ENCODE peak calls at places on chromosomes 5 and 9, in ten cellular contexts. One of them, this sample, is unnamed.
A peak's percentile ranks its signal among the peaks of the same experiment; 100 is the strongest.

GRCh38 chr5:4419276-4419675 is 720.9 kb upstream of the ADAMTS16 start:
- DNase-seq in upper lobe of right lung: no peak
- DNase-seq in CD8-positive, alpha-beta T cell: no peak
- DNase-seq in hepatocyte: no peak
- DNase-seq in fibroblast of mammary gland: no peak
- DNase-seq in GM23248: no peak
- DNase-seq in choroid plexus epithelial cell: no peak
- DNase-seq in tibial artery: no peak
- DNase-seq in brain microvascular endothelial cell: no peak
- DNase-seq in stomach: no peak
- DNase-seq in this sample: no peak

GRCh38 chr9:119453980-119454379 is 84.7 kb upstream of the BRINP1 start:
- DNase-seq in upper lobe of right lung: no peak
- DNase-seq in CD8-positive, alpha-beta T cell: no peak
- DNase-seq in hepatocyte: no peak
- DNase-seq in fibroblast of mammary gland: peak; percentile 30
- DNase-seq in GM23248: peak; percentile 59
- DNase-seq in choroid plexus epithelial cell: no peak
- DNase-seq in tibial artery: no peak
- DNase-seq in brain microvascular endothelial cell: no peak
- DNase-seq in stomach: no peak
- DNase-seq in this sample: no peak

GRCh38 chr9:118283488-118283887 is 579.3 kb downstream of the TLR4 start:
- DNase-seq in upper lobe of right lung: no peak
- DNase-seq in CD8-positive, alpha-beta T cell: no peak
- DNase-seq in hepatocyte: no peak
- DNase-seq in fibroblast of mammary gland: no peak
- DNase-seq in GM23248: no peak
- DNase-seq in choroid plexus epithelial cell: no peak
- DNase-seq in tibial artery: no peak
- DNase-seq in brain microvascular endothelial cell: no peak
- DNase-seq in stomach: no peak
- DNase-seq in this sample: no peak

GRCh38 chr9:108297025-108297424 is 558.8 kb downstream of the ACTL7B start:
- DNase-seq in upper lobe of right lung: peak; percentile 63
- DNase-seq in CD8-positive, alpha-beta T cell: no peak
- DNase-seq in hepatocyte: no peak
- DNase-seq in fibroblast of mammary gland: peak; percentile 99
- DNase-seq in GM23248: peak; percentile 92
- DNase-seq in choroid plexus epithelial cell: peak; percentile 35
- DNase-seq in tibial artery: peak; percentile 74
- DNase-seq in brain microvascular endothelial cell: no peak
- DNase-seq in stomach: no peak
- DNase-seq in this sample: peak; percentile 48

GRCh38 chr5:57069115-57069835 is 104.6 kb upstream of the GPBP1 start:
- DNase-seq in upper lobe of right lung: no peak
- DNase-seq in CD8-positive, alpha-beta T cell: no peak
- DNase-seq in hepatocyte: peak; percentile 74
- DNase-seq in fibroblast of mammary gland: no peak
- DNase-seq in GM23248: no peak
- DNase-seq in choroid plexus epithelial cell: no peak
- DNase-seq in tibial artery: no peak
- DNase-seq in brain microvascular endothelial cell: no peak
- DNase-seq in stomach: no peak
- DNase-seq in this sample: no peak

GRCh38 chr9:121765021-121765950 is 113.9 kb downstream of the DAB2IP start:
- DNase-seq in upper lobe of right lung: no peak
- DNase-seq in CD8-positive, alpha-beta T cell: no peak
- DNase-seq in hepatocyte: peak; percentile 50
- DNase-seq in fibroblast of mammary gland: peak; percentile 59
- DNase-seq in GM23248: peak; percentile 62
- DNase-seq in choroid plexus epithelial cell: peak; percentile 34
- DNase-seq in tibial artery: peak; percentile 85
- DNase-seq in brain microvascular endothelial cell: no peak
- DNase-seq in stomach: peak; percentile 73
- DNase-seq in this sample: peak; percentile 54

GRCh38 chr5:130385619-130386018 is 481.4 kb downstream of the CHSY3 start:
- DNase-seq in upper lobe of right lung: no peak
- DNase-seq in CD8-positive, alpha-beta T cell: no peak
- DNase-seq in hepatocyte: no peak
- DNase-seq in fibroblast of mammary gland: no peak
- DNase-seq in GM23248: no peak
- DNase-seq in choroid plexus epithelial cell: no peak
- DNase-seq in tibial artery: no peak
- DNase-seq in brain microvascular endothelial cell: no peak
- DNase-seq in stomach: no peak
- DNase-seq in this sample: no peak

GRCh38 chr9:134053941-134054761 is 13.7 kb downstream of the BRD3 start:
- DNase-seq in upper lobe of right lung: no peak
- DNase-seq in CD8-positive, alpha-beta T cell: no peak
- DNase-seq in hepatocyte: no peak
- DNase-seq in fibroblast of mammary gland: no peak
- DNase-seq in GM23248: no peak
- DNase-seq in choroid plexus epithelial cell: no peak
- DNase-seq in tibial artery: no peak
- DNase-seq in brain microvascular endothelial cell: no peak
- DNase-seq in stomach: no peak
- DNase-seq in this sample: no peak

GRCh38 chr9:113912816-113913215 is 36.7 kb downstream of the ZNF618 start:
- DNase-seq in upper lobe of right lung: no peak
- DNase-seq in CD8-positive, alpha-beta T cell: no peak
- DNase-seq in hepatocyte: peak; percentile 19
- DNase-seq in fibroblast of mammary gland: peak; percentile 17
- DNase-seq in GM23248: no peak
- DNase-seq in choroid plexus epithelial cell: no peak
- DNase-seq in tibial artery: no peak
- DNase-seq in brain microvascular endothelial cell: no peak
- DNase-seq in stomach: no peak
- DNase-seq in this sample: no peak

GRCh38 chr5:176821441-176821840 is 11.1 kb downstream of the UNC5A start:
- DNase-seq in upper lobe of right lung: no peak
- DNase-seq in CD8-positive, alpha-beta T cell: no peak
- DNase-seq in hepatocyte: no peak
- DNase-seq in fibroblast of mammary gland: no peak
- DNase-seq in GM23248: no peak
- DNase-seq in choroid plexus epithelial cell: no peak
- DNase-seq in tibial artery: no peak
- DNase-seq in brain microvascular endothelial cell: no peak
- DNase-seq in stomach: no peak
- DNase-seq in this sample: no peak

GRCh38 chr5:128587275-128587674 is 49.2 kb upstream of the FBN2 start:
- DNase-seq in upper lobe of right lung: no peak
- DNase-seq in CD8-positive, alpha-beta T cell: no peak
- DNase-seq in hepatocyte: no peak
- DNase-seq in fibroblast of mammary gland: no peak
- DNase-seq in GM23248: no peak
- DNase-seq in choroid plexus epithelial cell: no peak
- DNase-seq in tibial artery: no peak
- DNase-seq in brain microvascular endothelial cell: no peak
- DNase-seq in stomach: no peak
- DNase-seq in this sample: no peak

GRCh38 chr5:60366489-60366888 is 333.5 kb downstream of the DEPDC1B start:
- DNase-seq in upper lobe of right lung: no peak
- DNase-seq in CD8-positive, alpha-beta T cell: no peak
- DNase-seq in hepatocyte: no peak
- DNase-seq in fibroblast of mammary gland: peak; percentile 21
- DNase-seq in GM23248: peak; percentile 49
- DNase-seq in choroid plexus epithelial cell: no peak
- DNase-seq in tibial artery: peak; percentile 74
- DNase-seq in brain microvascular endothelial cell: no peak
- DNase-seq in stomach: no peak
- DNase-seq in this sample: no peak

GRCh38 chr9:42378418-42378815 is 195.0 kb downstream of the SPATA31A6 start:
- DNase-seq in upper lobe of right lung: no peak
- DNase-seq in CD8-positive, alpha-beta T cell: no peak
- DNase-seq in hepatocyte: no peak
- DNase-seq in fibroblast of mammary gland: no peak
- DNase-seq in GM23248: no peak
- DNase-seq in choroid plexus epithelial cell: no peak
- DNase-seq in tibial artery: no peak
- DNase-seq in brain microvascular endothelial cell: no peak
- DNase-seq in stomach: no peak
- DNase-seq in this sample: no peak

GRCh38 chr9:27703591-27703990 is 130.3 kb upstream of the C9orf72 start:
- DNase-seq in upper lobe of right lung: no peak
- DNase-seq in CD8-positive, alpha-beta T cell: no peak
- DNase-seq in hepatocyte: no peak
- DNase-seq in fibroblast of mammary gland: no peak
- DNase-seq in GM23248: no peak
- DNase-seq in choroid plexus epithelial cell: no peak
- DNase-seq in tibial artery: no peak
- DNase-seq in brain microvascular endothelial cell: no peak
- DNase-seq in stomach: no peak
- DNase-seq in this sample: no peak

GRCh38 chr5:170301149-170301548 is 3.6 kb upstream of the LCP2 start:
- DNase-seq in upper lobe of right lung: no peak
- DNase-seq in CD8-positive, alpha-beta T cell: no peak
- DNase-seq in hepatocyte: no peak
- DNase-seq in fibroblast of mammary gland: no peak
- DNase-seq in GM23248: no peak
- DNase-seq in choroid plexus epithelial cell: no peak
- DNase-seq in tibial artery: no peak
- DNase-seq in brain microvascular endothelial cell: no peak
- DNase-seq in stomach: no peak
- DNase-seq in this sample: no peak

GRCh38 chr5:170296935-170297588 is 515 bp downstream of the LCP2 start:
- DNase-seq in upper lobe of right lung: no peak
- DNase-seq in CD8-positive, alpha-beta T cell: no peak
- DNase-seq in hepatocyte: no peak
- DNase-seq in fibroblast of mammary gland: no peak
- DNase-seq in GM23248: no peak
- DNase-seq in choroid plexus epithelial cell: no peak
- DNase-seq in tibial artery: no peak
- DNase-seq in brain microvascular endothelial cell: no peak
- DNase-seq in stomach: no peak
- DNase-seq in this sample: no peak

GRCh38 chr5:170296036-170296934 is 1.3 kb downstream of the LCP2 start:
- DNase-seq in upper lobe of right lung: no peak
- DNase-seq in CD8-positive, alpha-beta T cell: no peak
- DNase-seq in hepatocyte: no peak
- DNase-seq in fibroblast of mammary gland: no peak
- DNase-seq in GM23248: no peak
- DNase-seq in choroid plexus epithelial cell: no peak
- DNase-seq in tibial artery: no peak
- DNase-seq in brain microvascular endothelial cell: no peak
- DNase-seq in stomach: no peak
- DNase-seq in this sample: no peak

GRCh38 chr5:170300361-170301013 is 2.9 kb upstream of the LCP2 start:
- DNase-seq in upper lobe of right lung: no peak
- DNase-seq in CD8-positive, alpha-beta T cell: no peak
- DNase-seq in hepatocyte: no peak
- DNase-seq in fibroblast of mammary gland: no peak
- DNase-seq in GM23248: no peak
- DNase-seq in choroid plexus epithelial cell: no peak
- DNase-seq in tibial artery: no peak
- DNase-seq in brain microvascular endothelial cell: no peak
- DNase-seq in stomach: no peak
- DNase-seq in this sample: no peak

GRCh38 chr5:170297589-170298462 is at the start of gene LCP2:
- DNase-seq in upper lobe of right lung: no peak
- DNase-seq in CD8-positive, alpha-beta T cell: peak; percentile 39
- DNase-seq in hepatocyte: no peak
- DNase-seq in fibroblast of mammary gland: no peak
- DNase-seq in GM23248: no peak
- DNase-seq in choroid plexus epithelial cell: no peak
- DNase-seq in tibial artery: no peak
- DNase-seq in brain microvascular endothelial cell: no peak
- DNase-seq in stomach: no peak
- DNase-seq in this sample: no peak
- H3K4me3 ChIP-seq in upper lobe of right lung: peak within 1 kb of the TSS; percentile 66
- H3K4me3 ChIP-seq in CD8-positive, alpha-beta T cell: peak within 1 kb of the TSS; percentile 87
- H3K4me3 ChIP-seq in hepatocyte: no peak within 1 kb of the TSS
- H3K4me3 ChIP-seq in fibroblast of mammary gland: no peak within 1 kb of the TSS
- H3K4me3 ChIP-seq in GM23248: no peak within 1 kb of the TSS
- H3K4me3 ChIP-seq in choroid plexus epithelial cell: no peak within 1 kb of the TSS
- H3K4me3 ChIP-seq in tibial artery: peak within 1 kb of the TSS; percentile 39
- H3K4me3 ChIP-seq in brain microvascular endothelial cell: no peak within 1 kb of the TSS
- H3K4me3 ChIP-seq in stomach: peak within 1 kb of the TSS; percentile 45
- H3K4me3 ChIP-seq in this sample: no peak within 1 kb of the TSS

DNA sequence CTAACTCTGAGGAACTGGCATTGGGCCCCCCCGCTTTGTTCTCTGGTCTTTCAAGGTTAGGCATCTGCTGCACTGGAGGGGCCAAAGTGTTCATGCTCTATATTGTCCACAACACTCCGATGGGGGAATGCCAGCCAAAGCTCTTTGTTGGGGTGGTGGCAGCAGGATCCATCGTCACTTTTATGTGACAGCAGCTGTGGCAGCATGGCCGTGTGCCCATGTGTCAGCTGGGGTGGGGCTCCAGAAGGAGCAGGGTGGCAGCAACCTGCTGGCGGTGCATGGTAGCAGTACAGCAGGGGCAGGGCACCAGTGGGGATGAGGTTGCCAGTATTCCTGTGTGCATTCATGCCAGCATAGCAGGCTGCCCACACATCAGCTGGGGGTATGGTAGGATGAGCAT is 28.2 kb downstream of the ITGA2 start:
- DNase-seq in upper lobe of right lung: no peak
- DNase-seq in CD8-positive, alpha-beta T cell: no peak
- DNase-seq in hepatocyte: no peak
- DNase-seq in fibroblast of mammary gland: no peak
- DNase-seq in GM23248: no peak
- DNase-seq in choroid plexus epithelial cell: no peak
- DNase-seq in tibial artery: no peak
- DNase-seq in brain microvascular endothelial cell: no peak
- DNase-seq in stomach: no peak
- DNase-seq in this sample: no peak
- H3K4me3 ChIP-seq in upper lobe of right lung: no peak overlapping the region
- H3K4me3 ChIP-seq in CD8-positive, alpha-beta T cell: no peak overlapping the region
- H3K4me3 ChIP-seq in hepatocyte: no peak overlapping the region
- H3K4me3 ChIP-seq in fibroblast of mammary gland: no peak overlapping the region
- H3K4me3 ChIP-seq in GM23248: no peak overlapping the region
- H3K4me3 ChIP-seq in choroid plexus epithelial cell: no peak overlapping the region
- H3K4me3 ChIP-seq in tibial artery: no peak overlapping the region
- H3K4me3 ChIP-seq in brain microvascular endothelial cell: no peak overlapping the region
- H3K4me3 ChIP-seq in stomach: no peak overlapping the region
- H3K4me3 ChIP-seq in this sample: no peak overlapping the region

DNA sequence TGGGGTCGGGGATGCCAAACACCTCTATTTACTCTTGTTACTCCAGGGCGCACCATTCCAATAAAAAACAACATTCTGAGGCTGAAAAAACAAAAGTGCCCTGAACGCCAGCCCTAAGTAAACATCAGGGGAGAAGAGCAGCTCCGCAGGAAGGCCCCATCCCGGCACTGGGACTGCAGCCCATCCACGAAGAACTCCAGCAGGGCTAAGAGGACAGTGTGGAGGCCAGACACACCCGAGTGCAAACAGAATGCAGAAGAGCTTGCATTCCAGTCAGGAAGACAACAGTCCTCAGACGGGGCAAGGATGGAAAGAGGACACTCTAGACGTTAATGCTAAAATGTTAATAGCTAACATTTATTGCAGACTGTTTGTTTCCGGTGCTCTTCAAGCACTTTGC is 33.0 kb downstream of the FAM240B start:
- DNase-seq in upper lobe of right lung: no peak
- DNase-seq in CD8-positive, alpha-beta T cell: no peak
- DNase-seq in hepatocyte: no peak
- DNase-seq in fibroblast of mammary gland: no peak
- DNase-seq in GM23248: no peak
- DNase-seq in choroid plexus epithelial cell: peak; percentile 26
- DNase-seq in tibial artery: no peak
- DNase-seq in brain microvascular endothelial cell: no peak
- DNase-seq in stomach: no peak
- DNase-seq in this sample: no peak
- H3K4me3 ChIP-seq in upper lobe of right lung: no peak overlapping the region
- H3K4me3 ChIP-seq in CD8-positive, alpha-beta T cell: peak overlapping the region; percentile 11
- H3K4me3 ChIP-seq in hepatocyte: no peak overlapping the region
- H3K4me3 ChIP-seq in fibroblast of mammary gland: no peak overlapping the region
- H3K4me3 ChIP-seq in GM23248: no peak overlapping the region
- H3K4me3 ChIP-seq in choroid plexus epithelial cell: no peak overlapping the region
- H3K4me3 ChIP-seq in tibial artery: peak overlapping the region; percentile 12
- H3K4me3 ChIP-seq in brain microvascular endothelial cell: no peak overlapping the region
- H3K4me3 ChIP-seq in stomach: peak overlapping the region; percentile 12
- H3K4me3 ChIP-seq in this sample: no peak overlapping the region

GRCh38 chr5:1495525-1495897 is 28.2 kb downstream of the LPCAT1 start:
- DNase-seq in upper lobe of right lung: no peak
- DNase-seq in CD8-positive, alpha-beta T cell: no peak
- DNase-seq in hepatocyte: no peak
- DNase-seq in fibroblast of mammary gland: peak; percentile 14
- DNase-seq in GM23248: no peak
- DNase-seq in choroid plexus epithelial cell: no peak
- DNase-seq in tibial artery: no peak
- DNase-seq in brain microvascular endothelial cell: peak; percentile 19
- DNase-seq in stomach: no peak
- DNase-seq in this sample: no peak
- H3K4me3 ChIP-seq in upper lobe of right lung: no peak overlapping the region
- H3K4me3 ChIP-seq in CD8-positive, alpha-beta T cell: no peak overlapping the region
- H3K4me3 ChIP-seq in hepatocyte: no peak overlapping the region
- H3K4me3 ChIP-seq in fibroblast of mammary gland: no peak overlapping the region
- H3K4me3 ChIP-seq in GM23248: no peak overlapping the region
- H3K4me3 ChIP-seq in choroid plexus epithelial cell: no peak overlapping the region
- H3K4me3 ChIP-seq in tibial artery: no peak overlapping the region
- H3K4me3 ChIP-seq in brain microvascular endothelial cell: no peak overlapping the region
- H3K4me3 ChIP-seq in stomach: no peak overlapping the region
- H3K4me3 ChIP-seq in this sample: no peak overlapping the region

This sample was measured in fibroblast of pulmonary artery.